ENCODE peak calls at places on chromosome 22, in six cellular contexts. One of them, this sample, is unnamed.

GRCh38 chr22:26671317-26672059 is 14.1 kb downstream of the MIAT start:
- DNase-seq in KG1: peak
- DNase-seq in 8988T: no peak
- DNase-seq in nucleus accumbens: no peak
- DNase-seq in GM23338: peak
- DNase-seq in AG10803: no peak
- DNase-seq in this sample: no peak

GRCh38 chr22:30833328-30833727 is 135.2 kb downstream of the MORC2 start:
- DNase-seq in KG1: no peak
- DNase-seq in 8988T: no peak
- DNase-seq in nucleus accumbens: no peak
- DNase-seq in GM23338: no peak
- DNase-seq in AG10803: no peak
- DNase-seq in this sample: no peak

GRCh38 chr22:50059185-50059880 is 1.2 kb upstream of the TTLL8 start:
- DNase-seq in KG1: no peak
- DNase-seq in 8988T: peak
- DNase-seq in nucleus accumbens: no peak
- DNase-seq in GM23338: peak
- DNase-seq in AG10803: peak
- DNase-seq in this sample: no peak

GRCh38 chr22:25700996-25701815 is 40.8 kb upstream of the MYO18B start:
- DNase-seq in KG1: no peak
- DNase-seq in 8988T: no peak
- DNase-seq in nucleus accumbens: peak
- DNase-seq in GM23338: no peak
- DNase-seq in AG10803: peak
- DNase-seq in this sample: no peak

GRCh38 chr22:19962246-19962908 is 20.8 kb upstream of the TXNRD2 start:
- DNase-seq in KG1: no peak
- DNase-seq in 8988T: no peak
- DNase-seq in nucleus accumbens: peak
- DNase-seq in GM23338: peak
- DNase-seq in AG10803: peak
- DNase-seq in this sample: no peak

GRCh38 chr22:19579880-19580279 is 55.7 kb upstream of the CLDN5 start:
- DNase-seq in KG1: no peak
- DNase-seq in 8988T: no peak
- DNase-seq in nucleus accumbens: no peak
- DNase-seq in GM23338: no peak
- DNase-seq in AG10803: no peak
- DNase-seq in this sample: no peak

GRCh38 chr22:31087744-31088215 is 6.7 kb downstream of the SMTN start:
- DNase-seq in KG1: no peak
- DNase-seq in 8988T: peak
- DNase-seq in nucleus accumbens: no peak
- DNase-seq in GM23338: no peak
- DNase-seq in AG10803: no peak
- DNase-seq in this sample: no peak

GRCh38 chr22:36541831-36542391 is 12.9 kb upstream of the EIF3D start:
- DNase-seq in KG1: no peak
- DNase-seq in 8988T: peak
- DNase-seq in nucleus accumbens: no peak
- DNase-seq in GM23338: no peak
- DNase-seq in AG10803: peak
- DNase-seq in this sample: no peak

GRCh38 chr22:35838849-35839646 is 121.4 kb downstream of the APOL5 start:
- DNase-seq in KG1: no peak
- DNase-seq in 8988T: no peak
- DNase-seq in nucleus accumbens: no peak
- DNase-seq in GM23338: peak
- DNase-seq in AG10803: peak
- DNase-seq in this sample: no peak

GRCh38 chr22:49915610-49916009 is 2.6 kb downstream of the ALG12 start:
- DNase-seq in KG1: no peak
- DNase-seq in 8988T: no peak
- DNase-seq in nucleus accumbens: no peak
- DNase-seq in GM23338: peak
- DNase-seq in AG10803: no peak
- DNase-seq in this sample: no peak

GRCh38 chr22:46910624-46911023 is 148.2 kb downstream of the TBC1D22A start:
- DNase-seq in KG1: no peak
- DNase-seq in 8988T: no peak
- DNase-seq in nucleus accumbens: no peak
- DNase-seq in GM23338: no peak
- DNase-seq in AG10803: no peak
- DNase-seq in this sample: no peak

GRCh38 chr22:38412435-38413084 is 42.4 kb downstream of the KCNJ4 start:
- DNase-seq in KG1: no peak
- DNase-seq in 8988T: peak
- DNase-seq in nucleus accumbens: no peak
- DNase-seq in GM23338: peak
- DNase-seq in AG10803: no peak
- DNase-seq in this sample: no peak

GRCh38 chr22:32843300-32843699 is 41.8 kb downstream of the TIMP3 start:
- DNase-seq in KG1: no peak
- DNase-seq in 8988T: no peak
- DNase-seq in nucleus accumbens: no peak
- DNase-seq in GM23338: no peak
- DNase-seq in AG10803: no peak
- DNase-seq in this sample: no peak

GRCh38 chr22:43642319-43642718 is 169.8 kb downstream of the EFCAB6 start:
- DNase-seq in KG1: no peak
- DNase-seq in 8988T: no peak
- DNase-seq in nucleus accumbens: no peak
- DNase-seq in GM23338: no peak
- DNase-seq in AG10803: no peak
- DNase-seq in this sample: no peak

GRCh38 chr22:29914165-29914564 is 31.2 kb downstream of the MTMR3 start:
- DNase-seq in KG1: no peak
- DNase-seq in 8988T: no peak
- DNase-seq in nucleus accumbens: no peak
- DNase-seq in GM23338: peak
- DNase-seq in AG10803: peak
- DNase-seq in this sample: no peak

GRCh38 chr22:28358244-28358777 is 321.3 kb downstream of the TTC28 start:
- DNase-seq in KG1: no peak
- DNase-seq in 8988T: no peak
- DNase-seq in nucleus accumbens: no peak
- DNase-seq in GM23338: no peak
- DNase-seq in AG10803: no peak
- DNase-seq in this sample: no peak

GRCh38 chr22:27840436-27840835 is 38.9 kb upstream of the MN1 start:
- DNase-seq in KG1: no peak
- DNase-seq in 8988T: no peak
- DNase-seq in nucleus accumbens: no peak
- DNase-seq in GM23338: no peak
- DNase-seq in AG10803: no peak
- DNase-seq in this sample: no peak

GRCh38 chr22:25698986-25699385 is 43.0 kb upstream of the MYO18B start:
- DNase-seq in KG1: no peak
- DNase-seq in 8988T: no peak
- DNase-seq in nucleus accumbens: no peak
- DNase-seq in GM23338: no peak
- DNase-seq in AG10803: no peak
- DNase-seq in this sample: no peak

GRCh38 chr22:26428515-26429457 is at the start of gene ASPHD2:
- DNase-seq in KG1: peak
- DNase-seq in 8988T: peak
- DNase-seq in nucleus accumbens: peak
- DNase-seq in GM23338: peak
- DNase-seq in AG10803: peak
- DNase-seq in this sample: peak

GRCh38 chr22:28268845-28269244 is 349.8 kb upstream of the PITPNB start:
- DNase-seq in KG1: no peak
- DNase-seq in 8988T: no peak
- DNase-seq in nucleus accumbens: no peak
- DNase-seq in GM23338: no peak
- DNase-seq in AG10803: no peak
- DNase-seq in this sample: no peak

GRCh38 chr22:30694638-30695350 is at the start of gene OSBP2:
- DNase-seq in KG1: no peak
- DNase-seq in 8988T: peak
- DNase-seq in nucleus accumbens: peak
- DNase-seq in GM23338: peak
- DNase-seq in AG10803: no peak
- DNase-seq in this sample: no peak

GRCh38 chr22:45946805-45947600 is 30.0 kb downstream of the WNT7B start:
- DNase-seq in KG1: no peak
- DNase-seq in 8988T: no peak
- DNase-seq in nucleus accumbens: peak
- DNase-seq in GM23338: no peak
- DNase-seq in AG10803: no peak
- DNase-seq in this sample: no peak